ENCODE peak calls at places on chromosomes 4 and X, in ten cellular contexts. E, T, S, Y, G, C, B, R, U and H are unnamed samples.

GRCh38 chrX:111129949-111130348 is 34.0 kb downstream of the PAK3 start:
- DNase-seq in E (no peak), T (no peak), S (no peak), Y (no peak), G (no peak), C (no peak), B (no peak), R (no peak), U (no peak), H (no peak)

GRCh38 chrX:115652221-115652620 is 91.2 kb downstream of the PLS3 start:
- DNase-seq in E (no peak), T (no peak), S (no peak), Y (no peak), G (no peak), C (no peak), B (no peak), R (no peak), U (no peak), H (no peak)

GRCh38 chr4:10002278-10002677 is 19.0 kb downstream of the SLC2A9 start:
- DNase-seq in E (no peak), T (no peak), S (no peak), Y (no peak), G (no peak), C (no peak), B (no peak), R (no peak), U (no peak), H (no peak)

GRCh38 chrX:16870861-16871584 is 861 bp upstream of the RBBP7 start:
- DNase-seq in E (no peak), T (peak), S (peak), Y (peak), G (peak), C (peak), B (no peak), R (no peak), U (no peak), H (no peak)

GRCh38 chr4:128455480-128455879 is 167.9 kb upstream of the PGRMC2 start:
- DNase-seq in E (no peak), T (no peak), S (no peak), Y (no peak), G (no peak), C (no peak), B (no peak), R (no peak), U (no peak), H (no peak)

GRCh38 chr4:186669159-186669720 is 54.4 kb downstream of the FAT1 start:
- DNase-seq in E (no peak), T (peak), S (no peak), Y (peak), G (no peak), C (no peak), B (no peak), R (no peak), U (peak), H (no peak)

GRCh38 chr4:102535398-102536082 is 34.4 kb downstream of the NFKB1 start:
- DNase-seq in E (no peak), T (no peak), S (no peak), Y (no peak), G (no peak), C (no peak), B (no peak), R (no peak), U (peak), H (no peak)

GRCh38 chrX:78123190-78123589 is 16.3 kb downstream of the TAF9B start:
- DNase-seq in E (no peak), T (no peak), S (no peak), Y (no peak), G (no peak), C (no peak), B (no peak), R (no peak), U (peak), H (no peak)

GRCh38 chr4:82431026-82431745 is 796 bp downstream of the ENOPH1 start:
- DNase-seq in E (no peak), T (no peak), S (peak), Y (no peak), G (peak), C (no peak), B (peak), R (no peak), U (peak), H (no peak)

GRCh38 chr4:148955926-148956325 is 513.7 kb upstream of the NR3C2 start:
- DNase-seq in E (no peak), T (no peak), S (no peak), Y (no peak), G (no peak), C (no peak), B (no peak), R (no peak), U (peak), H (no peak)

GRCh38 chrX:7926501-7926900 is 712 bp downstream of the PNPLA4 start:
- DNase-seq in E (no peak), T (no peak), S (no peak), Y (no peak), G (no peak), C (no peak), B (no peak), R (no peak), U (peak), H (no peak)

GRCh38 chrX:7926914-7927258 is 327 bp downstream of the PNPLA4 start:
- DNase-seq in E (no peak), T (no peak), S (no peak), Y (no peak), G (no peak), C (no peak), B (no peak), R (no peak), U (no peak), H (no peak)

GRCh38 chrX:7921750-7922149 is 5.5 kb downstream of the PNPLA4 start:
- DNase-seq in E (no peak), T (no peak), S (no peak), Y (no peak), G (no peak), C (no peak), B (no peak), R (no peak), U (no peak), H (no peak)

GRCh38 chrX:7925867-7926472 is 1.2 kb downstream of the PNPLA4 start:
- DNase-seq in E (peak), T (peak), S (peak), Y (peak), G (no peak), C (peak), B (peak), R (peak), U (peak), H (no peak)

GRCh38 chrX:7927259-7928167 is at the start of gene PNPLA4:
- DNase-seq in E (peak), T (peak), S (peak), Y (peak), G (peak), C (peak), B (peak), R (peak), U (peak), H (peak)
- TF ChIP-seq POLR2A in E (peak), T (no peak), S (peak), Y (no peak), G (no peak), C (no peak), B (peak), R (peak), U (peak), H (no peak)

GRCh38 chr4:143184503-143185252 is at the start of gene USP38:
- DNase-seq in E (peak), T (peak), S (peak), Y (peak), G (peak), C (peak), B (peak), R (peak), U (peak), H (peak)
- TF ChIP-seq POLR2A in E (peak), T (peak), S (peak), Y (peak), G (no peak), C (peak), B (peak), R (peak), U (peak), H (peak)

DNA sequence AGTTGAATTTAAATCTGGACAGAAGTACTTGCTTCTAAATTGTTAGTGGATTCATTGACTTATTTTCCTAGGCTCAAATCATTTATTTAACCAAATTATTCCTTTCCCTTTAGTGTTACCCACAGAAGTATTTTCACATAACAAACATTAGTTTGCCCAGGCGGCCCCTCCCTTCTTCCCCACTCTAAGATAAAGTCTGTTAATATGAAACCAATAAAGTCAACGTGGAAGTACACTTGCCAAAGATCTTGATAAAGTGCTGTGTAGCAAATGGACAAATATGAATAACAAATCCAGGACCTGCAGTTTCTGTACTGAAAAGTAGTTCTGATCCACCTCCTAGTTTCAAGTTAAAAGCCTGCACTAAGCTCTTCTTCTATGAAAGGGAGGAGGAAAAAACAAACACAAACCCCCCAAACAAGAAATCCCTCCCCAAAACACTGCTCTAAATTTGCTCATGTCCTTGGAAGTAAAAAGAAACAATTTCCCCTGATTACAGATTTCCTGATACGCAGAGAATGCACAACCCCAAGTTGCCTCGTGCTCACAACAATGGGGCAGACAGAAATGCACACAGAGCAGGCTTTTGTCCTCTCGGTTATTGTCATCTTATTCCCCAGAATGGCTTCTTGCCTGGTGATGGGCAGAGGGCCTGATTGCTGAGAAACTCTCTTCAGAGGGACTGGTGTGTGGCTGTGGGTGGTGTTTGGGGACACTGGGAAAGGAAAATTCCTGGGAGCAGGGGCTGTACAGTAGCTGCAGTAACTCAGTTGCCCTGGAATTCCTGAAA is 23.2 kb downstream of the TMSB4X start:
- DNase-seq in E (no peak), T (no peak), S (no peak), Y (peak), G (no peak), C (no peak), B (no peak), R (no peak), U (no peak), H (no peak)
- TF ChIP-seq POLR2A in E (no peak), T (no peak), S (no peak), Y (no peak), G (no peak), C (no peak), B (no peak), R (no peak), U (no peak), H (no peak)

DNA sequence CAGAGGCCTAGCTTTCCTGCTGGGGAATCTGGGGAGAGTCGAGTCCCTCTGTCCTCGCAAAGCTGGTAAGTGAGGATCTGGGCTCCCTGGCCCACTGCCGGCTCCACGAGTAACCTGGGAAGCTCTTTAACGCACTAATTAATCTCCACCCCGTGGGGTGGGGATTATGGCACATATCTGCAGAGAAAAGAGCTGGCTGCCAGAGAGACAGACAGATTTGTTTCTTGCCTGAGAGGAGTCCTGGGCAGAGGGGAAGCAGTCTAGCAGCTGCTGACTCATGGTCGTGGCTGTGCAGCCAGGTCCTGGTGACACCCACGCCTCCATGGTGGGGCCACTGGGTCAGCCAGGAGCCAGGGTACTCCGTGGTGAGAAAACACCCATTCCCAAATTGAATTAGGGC is 14.0 kb downstream of the SORCS2 start:
- DNase-seq in E (no peak), T (no peak), S (no peak), Y (peak), G (no peak), C (peak), B (no peak), R (no peak), U (peak), H (no peak)
- TF ChIP-seq POLR2A in E (no peak), T (no peak), S (no peak), Y (no peak), G (no peak), C (no peak), B (no peak), R (no peak), U (peak), H (no peak)

GRCh38 chrX:119236599-119237525 is 777 bp downstream of the PGRMC1 start:
- DNase-seq in E (no peak), T (peak), S (peak), Y (peak), G (peak), C (peak), B (peak), R (no peak), U (peak), H (no peak)
- TF ChIP-seq POLR2A in E (no peak), T (no peak), S (peak), Y (no peak), G (no peak), C (no peak), B (peak), R (no peak), U (no peak), H (no peak)